ENCODE peak calls at places on chromosomes 7 and 10, in ten cellular contexts. G is CD8-positive, alpha-beta T cell; Z is GM06990; W is suprapubic skin; D is sigmoid colon; R is SK-N-SH; E is cardiac muscle cell; S is DND-41; T is keratinocyte; P is ascending aorta. L is an unnamed sample.
A peak's percentile ranks its signal among the peaks of the same experiment; 100 is the strongest.

GRCh38 chr7:4010923-4011656 is 671.0 kb upstream of the FOXK1 start:
- DNase-seq in G (no peak), Z (no peak), W (no peak), D (no peak), R (no peak), E (no peak), S (no peak), T (no peak), P (no peak), L (no peak)

GRCh38 chr10:6270951-6271350 is 68.2 kb downstream of the PFKFB3 start:
- DNase-seq in G (no peak), Z (no peak), W (no peak), D (no peak), R (no peak), E (no peak), S (no peak), T (no peak), P (no peak), L (no peak)

GRCh38 chr10:17616403-17617030 is 657 bp downstream of the HACD1 start:
- DNase-seq in G (no peak), Z (peak; percentile 30), W (peak; percentile 79), D (peak; percentile 90), R (peak; percentile 84), E (peak; percentile 74), S (peak; percentile 39), T (no peak), P (peak; percentile 92), L (peak; percentile 9)

GRCh38 chr10:84424731-84425165 is 96.4 kb downstream of the CCSER2 start:
- DNase-seq in G (no peak), Z (no peak), W (peak; percentile 84), D (peak; percentile 96), R (peak; percentile 19), E (peak; percentile 96), S (peak; percentile 58), T (peak; percentile 49), P (peak; percentile 94), L (peak; percentile 91)

GRCh38 chr7:93835684-93836083 is 54.9 kb downstream of the TFPI2 start:
- DNase-seq in G (no peak), Z (no peak), W (no peak), D (no peak), R (no peak), E (peak; percentile 23), S (no peak), T (no peak), P (no peak), L (no peak)

GRCh38 chr10:21161647-21162046 is 264.5 kb upstream of the NEBL start:
- DNase-seq in G (no peak), Z (no peak), W (no peak), D (no peak), R (no peak), E (no peak), S (no peak), T (no peak), P (no peak), L (no peak)

GRCh38 chr10:49497358-49497757 is 41.6 kb downstream of the ERCC6 start:
- DNase-seq in G (no peak), Z (no peak), W (no peak), D (no peak), R (no peak), E (peak; percentile 6), S (no peak), T (no peak), P (no peak), L (no peak)

GRCh38 chr7:77281780-77282478 is 82.3 kb upstream of the FGL2 start:
- DNase-seq in G (no peak), Z (no peak), W (no peak), D (no peak), R (no peak), E (no peak), S (no peak), T (no peak), P (peak; percentile 72), L (no peak)

GRCh38 chr7:46847126-46847525 is 734.8 kb downstream of the TNS3 start:
- DNase-seq in G (no peak), Z (no peak), W (no peak), D (no peak), R (no peak), E (no peak), S (no peak), T (no peak), P (no peak), L (no peak)

GRCh38 chr10:43961523-43962345 is 313.1 kb upstream of the ZNF32 start:
- DNase-seq in G (no peak), Z (no peak), W (no peak), D (no peak), R (no peak), E (no peak), S (no peak), T (no peak), P (peak; percentile 65), L (no peak)

GRCh38 chr7:137851361-137851945 is 4.7 kb upstream of the DGKI start:
- DNase-seq in G (no peak), Z (no peak), W (no peak), D (no peak), R (no peak), E (peak; percentile 11), S (no peak), T (no peak), P (no peak), L (no peak)

GRCh38 chr7:155169498-155170065 is 99.5 kb downstream of the HTR5A start:
- DNase-seq in G (no peak), Z (no peak), W (no peak), D (no peak), R (no peak), E (no peak), S (no peak), T (no peak), P (no peak), L (no peak)

GRCh38 chr7:67453981-67454380 is 457.3 kb downstream of the TYW1 start:
- DNase-seq in G (no peak), Z (no peak), W (no peak), D (no peak), R (peak; percentile 59), E (no peak), S (no peak), T (no peak), P (no peak), L (no peak)

GRCh38 chr7:75914169-75914654 is 743 bp upstream of the POR start:
- DNase-seq in G (no peak), Z (no peak), W (no peak), D (no peak), R (peak; percentile 51), E (no peak), S (no peak), T (no peak), P (no peak), L (no peak)

GRCh38 chr7:75914655-75915415 is at the start of gene POR:
- DNase-seq in G (peak; percentile 97), Z (peak; percentile 98), W (peak; percentile 95), D (peak; percentile 97), R (peak; percentile 100), E (peak; percentile 96), S (peak; percentile 95), T (no peak), P (peak; percentile 96), L (peak; percentile 37)

GRCh38 chr7:75915416-75916156 is 631 bp downstream of the POR start:
- DNase-seq in G (no peak), Z (peak; percentile 33), W (peak; percentile 72), D (peak; percentile 77), R (peak; percentile 44), E (peak; percentile 50), S (peak; percentile 8), T (no peak), P (no peak), L (no peak)

GRCh38 chr7:75916259-75916658 is 1.3 kb downstream of the POR start:
- DNase-seq in G (no peak), Z (no peak), W (no peak), D (no peak), R (no peak), E (no peak), S (no peak), T (no peak), P (no peak), L (no peak)

GRCh38 chr7:75916685-75917634 is 2.0 kb downstream of the POR start:
- DNase-seq in G (no peak), Z (no peak), W (no peak), D (no peak), R (no peak), E (no peak), S (no peak), T (no peak), P (no peak), L (no peak)
- H3K4me3 ChIP-seq in G (no peak overlapping the region), Z (no peak overlapping the region), W (no peak overlapping the region), D (no peak overlapping the region), R (peak overlapping the region; percentile 93), E (no peak overlapping the region), S (no peak overlapping the region), T (no peak overlapping the region), P (peak overlapping the region; percentile 81), L (no peak overlapping the region)

GRCh38 chr10:133229265-133230022 is 573 bp upstream of the UTF1 start:
- DNase-seq in G (no peak), Z (no peak), W (no peak), D (no peak), R (no peak), E (no peak), S (no peak), T (no peak), P (no peak), L (no peak)

GRCh38 chr10:133231244-133231945 is 1.4 kb downstream of the UTF1 start:
- DNase-seq in G (no peak), Z (no peak), W (no peak), D (no peak), R (no peak), E (no peak), S (no peak), T (no peak), P (no peak), L (no peak)

GRCh38 chr10:133230023-133230319 is at the start of gene UTF1:
- DNase-seq in G (no peak), Z (no peak), W (no peak), D (no peak), R (no peak), E (no peak), S (no peak), T (no peak), P (no peak), L (no peak)

GRCh38 chr10:133230387-133231195 is 574 bp downstream of the UTF1 start:
- DNase-seq in G (no peak), Z (no peak), W (no peak), D (no peak), R (no peak), E (no peak), S (no peak), T (no peak), P (no peak), L (no peak)

GRCh38 chr10:133231946-133232574 is 2.0 kb downstream of the UTF1 start:
- DNase-seq in G (no peak), Z (no peak), W (no peak), D (no peak), R (no peak), E (no peak), S (no peak), T (no peak), P (no peak), L (no peak)
- H3K27me3 ChIP-seq in G (peaks cover 12% of the 10 kb centered on the region), Z (peaks cover 3% of the 10 kb centered on the region), W (peaks cover 100% of the 10 kb centered on the region), D (peaks cover 75% of the 10 kb centered on the region), R (peaks cover 72% of the 10 kb centered on the region), E (peaks cover 100% of the 10 kb centered on the region), S (no peaks in the 10 kb centered on the region), T (peaks cover 81% of the 10 kb centered on the region), P (peaks cover 15% of the 10 kb centered on the region), L (peaks cover 78% of the 10 kb centered on the region)

GRCh38 chr10:110505130-110505815 is 7.6 kb downstream of the DUSP5 start:
- DNase-seq in G (no peak), Z (no peak), W (peak; percentile 52), D (no peak), R (no peak), E (no peak), S (no peak), T (no peak), P (no peak), L (no peak)
- TF ChIP-seq CTCF in G (no peak), Z (no peak), W (no peak), D (no peak), R (no peak), E (no peak), S (no peak), T (no peak), P (no peak), L (no peak)

GRCh38 chr7:2637505-2638223 is 5.9 kb downstream of the TTYH3 start:
- DNase-seq in G (no peak), Z (no peak), W (no peak), D (peak; percentile 89), R (peak; percentile 62), E (no peak), S (no peak), T (no peak), P (peak; percentile 86), L (no peak)
- H3K4me3 ChIP-seq in G (no peak overlapping the region), Z (peak overlapping the region; percentile 22), W (no peak overlapping the region), D (no peak overlapping the region), R (peak overlapping the region; percentile 33), E (no peak overlapping the region), S (no peak overlapping the region), T (no peak overlapping the region), P (peak overlapping the region; percentile 6), L (no peak overlapping the region)